ENCODE peak calls at places on chromosomes 6 and 20, in nine cellular contexts. D, Q, T, G, L, E, S, J and V are unnamed samples.
A peak's percentile ranks its signal among the peaks of the same experiment; 100 is the strongest.

GRCh38 chr6:39887692-39888450 is 46.4 kb downstream of the MOCS1 start:
- DNase-seq in E (no peak), Q (peak; percentile 50), G (peak; percentile 63), L (no peak), D (peak; percentile 87), J (no peak), T (no peak), S (peak; percentile 95), V (peak; percentile 73)

GRCh38 chr6:40328376-40328987 is 258.7 kb downstream of the LRFN2 start:
- DNase-seq in J (no peak), D (no peak), E (peak; percentile 87), S (no peak), Q (peak; percentile 69), G (peak; percentile 57), L (peak; percentile 47), T (no peak), V (peak; percentile 52)

GRCh38 chr20:59955131-59955796 is 3.0 kb upstream of the CDH26 start:
- DNase-seq in S (no peak), T (no peak), D (no peak), G (no peak), E (no peak), J (no peak), Q (no peak), L (peak; percentile 37), V (no peak)

GRCh38 chr6:75430631-75431345 is 62.8 kb downstream of the FILIP1 start:
- DNase-seq in T (no peak), G (no peak), L (no peak), E (no peak), S (no peak), J (no peak), D (no peak), Q (no peak), V (no peak)

GRCh38 chr20:62063601-62063980 is 2.1 kb downstream of the TAF4 start:
- DNase-seq in Q (no peak), T (no peak), E (peak; percentile 65), J (no peak), G (peak; percentile 62), D (no peak), S (peak; percentile 62), L (no peak), V (no peak)

GRCh38 chr6:32522302-32523047 is 7.6 kb downstream of the HLA-DRB5 start:
- DNase-seq in Q (no peak), J (no peak), S (no peak), L (no peak), G (no peak), E (no peak), D (no peak), T (no peak), V (no peak)

GRCh38 chr6:107743311-107743710 is 80.8 kb downstream of the SCML4 start:
- DNase-seq in S (no peak), T (no peak), E (no peak), L (no peak), J (no peak), G (no peak), Q (no peak), D (no peak), V (no peak)

GRCh38 chr6:79525272-79526100 is 11.7 kb downstream of the LCA5 start:
- DNase-seq in T (no peak), J (no peak), S (peak; percentile 47), L (no peak), Q (peak; percentile 36), D (no peak), G (peak; percentile 50), E (no peak), V (no peak)

GRCh38 chr20:37521091-37521771 is at the start of gene NNAT:
- DNase-seq in Q (no peak), D (no peak), E (no peak), L (no peak), J (no peak), G (no peak), T (no peak), S (no peak), V (no peak)

GRCh38 chr6:169312658-169313346 is 59.2 kb upstream of the THBS2 start:
- DNase-seq in G (no peak), S (no peak), Q (no peak), E (peak; percentile 36), T (no peak), J (no peak), D (no peak), L (no peak), V (no peak)

GRCh38 chr20:24405810-24406209 is 63.6 kb upstream of the SYNDIG1 start:
- DNase-seq in J (no peak), E (no peak), Q (no peak), D (no peak), T (no peak), S (no peak), L (no peak), G (no peak), V (no peak)

GRCh38 chr6:3748726-3749389 is 2.7 kb downstream of the PXDC1 start:
- DNase-seq in J (no peak), G (no peak), T (no peak), S (peak; percentile 61), Q (no peak), D (peak; percentile 39), E (no peak), L (no peak), V (no peak)

GRCh38 chr6:141252828-141253608 is 879.7 kb upstream of the GJE1 start:
- DNase-seq in L (no peak), S (no peak), Q (no peak), T (no peak), E (no peak), D (no peak), J (no peak), G (no peak), V (no peak)

GRCh38 chr20:62896526-62896925 is 29.8 kb downstream of the DIDO1 start:
- DNase-seq in D (no peak), J (no peak), L (no peak), G (no peak), E (no peak), S (no peak), Q (no peak), T (no peak), V (peak; percentile 25)

GRCh38 chr6:137402143-137402542 is 92.1 kb downstream of the OLIG3 start:
- DNase-seq in D (no peak), G (no peak), E (no peak), S (no peak), J (no peak), T (no peak), L (no peak), Q (no peak), V (no peak)

GRCh38 chr20:31638317-31638716 is 605 bp downstream of the COX4I2 start:
- DNase-seq in Q (no peak), E (no peak), L (no peak), J (no peak), T (no peak), G (no peak), S (no peak), D (peak; percentile 26), V (no peak)

GRCh38 chr6:91447086-91447485 is 860.2 kb upstream of the MAP3K7 start:
- DNase-seq in G (no peak), S (no peak), T (no peak), L (no peak), Q (no peak), E (no peak), J (no peak), D (no peak), V (no peak)

GRCh38 chr6:145009691-145010090 is 724.6 kb downstream of the UTRN start:
- DNase-seq in J (no peak), D (no peak), L (no peak), E (no peak), T (no peak), S (peak; percentile 37), Q (no peak), G (no peak), V (no peak)

GRCh38 chr6:142079130-142079529 is 53.6 kb upstream of the GJE1 start:
- DNase-seq in G (no peak), Q (no peak), L (no peak), E (no peak), T (no peak), D (no peak), S (no peak), J (no peak), V (no peak)

GRCh38 chr6:169252805-169253189 is 849 bp downstream of the THBS2 start:
- DNase-seq in L (no peak), S (no peak), J (no peak), E (no peak), Q (no peak), D (no peak), G (no peak), T (no peak), V (peak; percentile 68)

GRCh38 chr6:27280064-27280539 is 32.0 kb downstream of the POM121L2 start:
- DNase-seq in T (no peak), D (no peak), Q (no peak), J (no peak), L (peak; percentile 46), G (no peak), S (peak; percentile 53), E (peak; percentile 69), V (no peak)

GRCh38 chr6:142356271-142356938 is 54.6 kb downstream of the ADGRG6 start:
- DNase-seq in J (no peak), L (no peak), T (no peak), D (no peak), G (no peak), S (peak; percentile 50), Q (no peak), E (no peak), V (no peak)